ENCODE peak calls at places on chromosomes 3 and 15, in five cellular contexts. Y is GM12878, B is K562, S is HCT116, O is HepG2. R is an unnamed sample. For H3K27me3, the result is how much of the 10 kb centered on the place peaks cover.

GRCh38 chr3:182671942-182672341 is 121.4 kb upstream of the ATP11B start:
- DNase-seq in Y (no peak), O (no peak), S (no peak), B (no peak), R (no peak)

GRCh38 chr15:72616491-72617210 is 37.8 kb upstream of the GOLGA6B start:
- DNase-seq in Y (no peak), B (no peak), O (no peak), S (no peak), R (no peak)

GRCh38 chr3:47890832-47891620 is 88.1 kb downstream of the DHX30 start:
- DNase-seq in Y (no peak), B (no peak), S (no peak), O (no peak), R (no peak)

GRCh38 chr3:174640932-174641331 is 218.2 kb upstream of the NAALADL2 start:
- DNase-seq in B (no peak), O (no peak), S (no peak), Y (no peak), R (no peak)

GRCh38 chr3:15794303-15794771 is 3.4 kb downstream of the ANKRD28 start:
- DNase-seq in B (peak), O (no peak), S (no peak), Y (no peak), R (no peak)

GRCh38 chr15:77898811-77899730 is 178.4 kb downstream of the TBC1D2B start:
- DNase-seq in S (no peak), Y (no peak), O (no peak), B (no peak), R (no peak)

GRCh38 chr3:126549861-126550487 is 8.8 kb downstream of the C3orf22 start:
- DNase-seq in O (no peak), Y (no peak), S (no peak), B (no peak), R (peak)

GRCh38 chr15:39495871-39496459 is 84.9 kb upstream of the THBS1 start:
- DNase-seq in S (no peak), Y (no peak), B (no peak), O (no peak), R (no peak)

DNA sequence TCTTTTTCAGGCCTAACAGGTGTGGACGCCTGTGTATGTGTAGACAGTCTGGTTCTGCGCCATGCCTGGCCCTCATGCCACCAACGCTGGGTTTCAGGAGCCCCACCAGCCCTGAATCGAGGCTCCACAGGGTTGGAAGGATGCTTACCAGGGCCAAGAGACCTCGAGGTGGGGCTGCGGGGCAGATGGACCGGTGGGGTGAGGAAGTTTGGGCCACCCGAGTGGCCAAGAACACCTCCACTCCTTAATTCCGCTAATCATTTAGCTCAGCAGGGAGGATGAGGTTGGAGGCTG is 6.0 kb upstream of the ONECUT1 start:
- DNase-seq in O (no peak), B (no peak), Y (no peak), S (no peak), R (no peak)
- H3K27me3 ChIP-seq in O (under half), B (half or more), Y (under half), S (under half), R (half or more)

GRCh38 chr3:133575121-133575520 is 1.6 kb downstream of the CDV3 start:
- DNase-seq in O (no peak), Y (peak), B (no peak), S (no peak), R (no peak)

GRCh38 chr3:133573054-133573628 is 345 bp upstream of the CDV3 start:
- DNase-seq in Y (peak), S (peak), B (peak), O (peak), R (peak)

GRCh38 chr3:133574260-133574881 is 885 bp downstream of the CDV3 start:
- DNase-seq in O (peak), B (peak), Y (peak), S (no peak), R (no peak)

GRCh38 chr3:133572158-133573053 is 1.1 kb upstream of the CDV3 start:
- DNase-seq in B (peak), S (no peak), Y (peak), O (no peak), R (no peak)

GRCh38 chr3:133573629-133574194 is at the start of gene CDV3:
- DNase-seq in B (no peak), S (no peak), O (no peak), Y (no peak), R (no peak)
- TF ChIP-seq ATF3 in B (no peak), S (no peak), O (no peak), Y (no peak), R (no peak)

DNA sequence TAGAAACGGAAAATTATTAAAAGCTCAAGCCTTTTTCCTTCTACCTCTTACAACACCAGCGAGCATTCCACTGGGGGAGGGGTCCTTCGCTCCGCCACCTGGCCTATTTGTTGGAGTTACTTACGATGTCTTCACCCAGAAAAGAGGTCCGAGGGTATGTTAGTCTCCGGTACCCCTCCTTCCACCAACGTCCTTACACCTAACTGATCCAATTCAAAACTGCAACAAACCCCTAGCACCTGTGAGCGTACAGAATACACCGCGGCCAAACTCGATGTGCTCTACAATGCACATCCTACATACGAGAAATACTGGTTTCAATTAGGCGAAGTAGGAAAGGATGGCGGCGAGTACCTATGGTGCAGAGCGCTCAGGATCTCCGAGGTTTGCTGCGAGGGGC is 958 bp downstream of the SLITRK3 start:
- DNase-seq in B (no peak), Y (no peak), S (no peak), O (no peak), R (no peak)
- H3K27me3 ChIP-seq in B (under half), Y (under half), S (under half), O (under half), R (under half)

DNA sequence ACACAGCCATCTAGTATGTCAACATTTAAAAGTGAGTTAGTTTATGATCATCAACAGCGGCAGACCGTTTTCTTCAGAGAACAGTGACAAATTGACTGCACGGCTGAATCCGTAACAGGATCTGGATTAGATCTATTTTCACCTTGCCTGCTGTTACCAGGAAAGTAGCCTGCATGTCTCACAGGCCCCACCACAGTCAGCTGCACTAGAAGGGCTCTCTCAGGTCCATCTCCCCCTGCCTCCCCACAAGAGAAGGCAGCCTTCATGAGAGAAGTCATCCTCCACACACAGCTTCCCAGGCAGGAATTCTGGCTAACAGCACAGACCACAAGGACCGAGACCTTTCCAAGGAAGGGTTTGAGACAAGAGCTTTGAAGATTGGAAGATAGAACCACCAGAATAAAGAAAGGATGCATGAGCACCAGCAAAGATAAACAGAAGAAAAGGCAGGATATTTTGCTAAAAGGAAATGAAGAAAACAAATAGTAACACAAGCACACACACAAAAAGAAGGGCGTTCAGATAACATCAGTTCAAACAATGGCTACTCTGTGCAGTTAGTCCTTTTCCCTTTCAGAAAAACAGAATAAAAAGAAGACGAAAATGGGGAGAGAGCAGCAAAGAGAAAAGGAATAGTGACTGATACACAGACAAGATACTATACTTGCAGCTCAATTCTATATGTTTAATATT is 127.5 kb downstream of the SNRK start:
- DNase-seq in Y (no peak), B (no peak), S (no peak), O (peak), R (peak)
- TF ChIP-seq ATF3 in Y (no peak), B (no peak), S (no peak), O (no peak), R (no peak)

GRCh38 chr3:198076722-198077308 is 116.8 kb downstream of the LMLN start:
- DNase-seq in S (no peak), B (no peak), O (no peak), Y (no peak), R (no peak)
- H3K27me3 ChIP-seq in S (under half), B (under half), O (under half), Y (under half), R (under half)

DNA sequence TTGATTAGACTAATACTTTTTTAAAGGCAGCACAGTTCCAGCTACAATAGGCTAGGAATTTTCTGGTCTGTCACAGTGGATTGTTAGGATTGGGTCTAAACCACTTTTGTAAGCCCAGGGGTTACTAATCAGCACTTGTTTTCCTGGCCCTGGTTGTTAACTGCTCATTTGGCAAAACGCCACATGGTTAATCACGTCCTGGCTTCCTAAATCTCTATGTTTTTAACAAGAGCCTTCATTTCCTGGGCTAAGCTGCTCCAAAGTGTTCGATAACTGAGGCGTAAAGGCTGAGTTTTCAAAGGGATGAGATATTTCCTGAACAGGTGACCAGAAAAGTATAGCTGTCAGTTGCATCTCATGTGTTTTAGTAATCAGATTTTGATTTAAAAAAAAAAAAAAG is 38.9 kb upstream of the CLRN1 start:
- DNase-seq in O (no peak), S (no peak), B (no peak), Y (no peak), R (no peak)
- TF ChIP-seq ATF3 in O (no peak), S (no peak), B (no peak), Y (no peak), R (no peak)

GRCh38 chr15:79090487-79091203 is at the start of gene RASGRF1:
- DNase-seq in O (no peak), B (no peak), S (no peak), Y (no peak), R (no peak)
- H3K27me3 ChIP-seq in O (under half), B (half or more), S (under half), Y (under half), R (half or more)

DNA sequence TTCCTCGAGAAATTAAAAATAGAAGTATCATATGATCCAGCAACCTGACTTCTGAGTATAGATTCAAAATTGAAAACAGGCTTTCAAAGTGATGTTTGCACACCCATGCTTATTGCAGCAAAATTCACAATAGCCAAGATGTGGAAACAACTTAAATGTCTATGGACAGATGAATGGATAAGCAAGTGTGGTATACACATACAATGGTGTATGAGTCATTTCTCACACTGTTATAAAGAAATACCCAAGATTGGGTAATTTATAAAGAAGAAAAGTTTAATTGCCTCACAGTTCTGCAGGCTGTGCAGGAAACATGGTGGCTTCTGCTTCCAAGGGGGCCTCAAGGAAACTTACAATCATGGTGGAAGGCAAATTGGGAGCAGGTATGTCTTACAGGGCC is 100.8 kb downstream of the KLF13 start:
- DNase-seq in O (no peak), B (no peak), S (no peak), Y (no peak), R (no peak)
- TF ChIP-seq ATF3 in O (no peak), B (no peak), S (no peak), Y (no peak), R (no peak)

GRCh38 chr3:64686446-64686908 is 1.3 kb downstream of the ADAMTS9 start:
- DNase-seq in B (no peak), O (peak), S (no peak), Y (no peak), R (no peak)
- H3K27me3 ChIP-seq in B (under half), O (under half), S (under half), Y (under half), R (under half)

GRCh38 chr3:184156522-184156955 is 1.4 kb downstream of the DVL3 start:
- DNase-seq in B (no peak), O (peak), S (no peak), Y (no peak), R (peak)
- TF ChIP-seq ATF3 in B (no peak), O (no peak), S (no peak), Y (no peak), R (no peak)

R was measured in H1.